ENCODE peak calls at places on chromosomes 13 and 19, in ten cellular contexts. R is stimulated activated CD4-positive, alpha-beta T cell treated with anti-CD3 and anti-CD28 coated beads, Interleukin-1b, Interleukin-23, amount 100 ng/mL, for 24 hours; P is astrocyte; O is fibroblast of the aortic adventitia; D is activated CD4-positive, CD25-positive, alpha-beta regulatory T cell treated with anti-CD3 and anti-CD28 coated beads, Interleukin-2, amount 50 U/mL, for 16 hours; E is upper lobe of right lung; I is mucosa of descending colon; Z is OCI-M1; M is NCI-H82; K is HTR-8/SVneo. G is an unnamed sample.

GRCh38 chr13:90416519-90416918 is 931.0 kb upstream of the MIR17HG start:
- DNase-seq in O (peak), K (peak), Z (peak), P (peak), I (no peak), M (no peak), D (no peak), R (no peak), E (no peak), G (peak)

GRCh38 chr19:1602091-1602707 is 3.1 kb downstream of the UQCR11 start:
- DNase-seq in K (no peak), E (no peak), D (no peak), P (no peak), Z (no peak), O (no peak), M (no peak), I (no peak), R (no peak), G (no peak)

GRCh38 chr13:109224033-109224432 is 562.4 kb downstream of the IRS2 start:
- DNase-seq in M (no peak), I (no peak), R (no peak), K (no peak), P (no peak), Z (peak), E (no peak), D (no peak), O (no peak), G (no peak)

GRCh38 chr13:72313546-72313945 is 413.9 kb downstream of the MZT1 start:
- DNase-seq in K (no peak), D (no peak), Z (no peak), R (no peak), O (no peak), M (no peak), I (no peak), P (no peak), E (no peak), G (no peak)

GRCh38 chr13:56317839-56318238 is 822.9 kb upstream of the PRR20A start:
- DNase-seq in O (no peak), D (no peak), M (no peak), P (no peak), E (no peak), Z (no peak), R (no peak), I (no peak), K (no peak), G (no peak)

GRCh38 chr19:13604902-13605586 is 98.8 kb upstream of the CACNA1A start:
- DNase-seq in D (no peak), P (no peak), M (peak), O (no peak), E (no peak), Z (peak), K (no peak), R (no peak), I (no peak), G (no peak)

GRCh38 chr13:43005460-43006236 is 13.6 kb upstream of the EPSTI1 start:
- DNase-seq in R (no peak), D (no peak), Z (no peak), E (no peak), P (peak), M (no peak), K (no peak), I (no peak), O (peak), G (peak)

GRCh38 chr19:8116437-8117293 is 32.7 kb downstream of the FBN3 start:
- DNase-seq in R (no peak), D (no peak), O (no peak), K (no peak), I (no peak), P (no peak), M (no peak), Z (no peak), E (no peak), G (no peak)

GRCh38 chr13:104327217-104327616 is 1261.0 kb upstream of the SLC10A2 start:
- DNase-seq in O (no peak), D (no peak), R (no peak), P (peak), Z (no peak), E (no peak), M (no peak), I (no peak), K (no peak), G (no peak)

G was measured in EL.